ENCODE peak calls at places on chromosomes 2 and 18, in ten cellular contexts. C is WTC11; A is stimulated activated CD4-positive, alpha-beta T cell treated with anti-CD3 and anti-CD28 coated beads, Interleukin-15, amount 100 ng/mL, for 1 hour; K is neuronal stem cell; Y is activated T-cell treated with anti-CD3 and anti-CD28 coated beads, Interleukin-2, amount 50 U/mL, for 1 hour; I is HuH-7; J is T-cell; R is ovary; Q is stimulated activated naive B cell treated with anti-CD40 and anti-IgM and Interleukin-4, amounts not matched to agents 10 μg/mL and 1 μg/mL and 100 μg/mL, for 72 hours; L is T-helper 9 cell. W is an unnamed sample.

GRCh38 chr2:223920109-223920508 is 25.0 kb downstream of the WDFY1 start:
- DNase-seq in C (no peak), A (no peak), K (no peak), Y (no peak), I (no peak), J (no peak), R (no peak), Q (no peak), L (no peak), W (no peak)

GRCh38 chr18:12032786-12033642 is 51.7 kb downstream of the IMPA2 start:
- DNase-seq in C (no peak), A (no peak), K (no peak), Y (no peak), I (no peak), J (no peak), R (no peak), Q (no peak), L (no peak), W (no peak)

GRCh38 chr18:62258606-62259005 is 66.5 kb upstream of the TNFRSF11A start:
- DNase-seq in C (no peak), A (no peak), K (no peak), Y (no peak), I (no peak), J (no peak), R (no peak), Q (no peak), L (no peak), W (no peak)

GRCh38 chr18:41378628-41379027 is 576.4 kb upstream of the PIK3C3 start:
- DNase-seq in C (no peak), A (no peak), K (peak), Y (no peak), I (no peak), J (no peak), R (no peak), Q (no peak), L (no peak), W (no peak)

GRCh38 chr2:62187246-62187645 is 8.7 kb upstream of the B3GNT2 start:
- DNase-seq in C (no peak), A (no peak), K (no peak), Y (no peak), I (no peak), J (no peak), R (no peak), Q (no peak), L (no peak), W (no peak)

GRCh38 chr2:102063948-102064678 is 72.4 kb downstream of the IL1R2 start:
- DNase-seq in C (peak), A (no peak), K (peak), Y (no peak), I (peak), J (no peak), R (peak), Q (no peak), L (no peak), W (no peak)

GRCh38 chr2:189657867-189658266 is 3.4 kb upstream of the ASNSD1 start:
- DNase-seq in C (no peak), A (no peak), K (no peak), Y (peak), I (no peak), J (peak), R (peak), Q (no peak), L (peak), W (no peak)

GRCh38 chr18:45060102-45060501 is 379.4 kb downstream of the SETBP1 start:
- DNase-seq in C (no peak), A (no peak), K (no peak), Y (no peak), I (no peak), J (no peak), R (no peak), Q (no peak), L (no peak), W (no peak)

GRCh38 chr18:47997338-47997780 is 66.9 kb upstream of the SMAD2 start:
- DNase-seq in C (peak), A (peak), K (peak), Y (peak), I (no peak), J (peak), R (no peak), Q (no peak), L (no peak), W (no peak)

GRCh38 chr2:176527141-176527901 is 258.1 kb downstream of the MTX2 start:
- DNase-seq in C (no peak), A (no peak), K (no peak), Y (no peak), I (no peak), J (no peak), R (no peak), Q (no peak), L (no peak), W (no peak)

GRCh38 chr2:135904590-135904989 is 28.3 kb upstream of the MCM6 start:
- DNase-seq in C (no peak), A (no peak), K (no peak), Y (no peak), I (no peak), J (no peak), R (no peak), Q (no peak), L (no peak), W (no peak)

GRCh38 chr2:20672191-20672951 is 5.4 kb downstream of the GDF7 start:
- DNase-seq in C (peak), A (no peak), K (no peak), Y (no peak), I (no peak), J (no peak), R (no peak), Q (no peak), L (no peak), W (no peak)

GRCh38 chr2:42929985-42930581 is 137.7 kb upstream of the HAAO start:
- DNase-seq in C (no peak), A (no peak), K (no peak), Y (no peak), I (no peak), J (no peak), R (peak), Q (no peak), L (no peak), W (no peak)